ENCODE peak calls at places on chromosomes 12 and 14, in seven cellular contexts. V, B, A, I, E, U and H are unnamed samples. For H3K4me1, the result is how much of the 10 kb centered on the place peaks cover.

GRCh38 chr12:64104376-64104775 is 117.7 kb downstream of the KICS2 start:
- DNase-seq in V (peak), B (no peak), A (no peak), I (no peak), E (no peak), U (peak), H (peak)

GRCh38 chr12:94875525-94875924 is 128.0 kb downstream of the NDUFA12 start:
- DNase-seq in V (no peak), B (peak), A (peak), I (no peak), E (peak), U (no peak), H (no peak)

GRCh38 chr12:102539651-102540553 is 59.5 kb upstream of the IGF1 start:
- DNase-seq in V (no peak), B (no peak), A (no peak), I (no peak), E (no peak), U (no peak), H (no peak)

GRCh38 chr12:107511292-107511691 is 174.3 kb upstream of the PWP1 start:
- DNase-seq in V (no peak), B (no peak), A (no peak), I (no peak), E (no peak), U (no peak), H (no peak)

GRCh38 chr12:113933201-113933786 is 32.8 kb downstream of the RBM19 start:
- DNase-seq in V (peak), B (no peak), A (no peak), I (no peak), E (no peak), U (peak), H (no peak)

GRCh38 chr14:99287269-99287942 is 15.4 kb upstream of the BCL11B start:
- DNase-seq in V (no peak), B (no peak), A (no peak), I (no peak), E (no peak), U (no peak), H (no peak)

GRCh38 chr12:81208193-81208946 is 130.5 kb downstream of the ACSS3 start:
- DNase-seq in V (peak), B (no peak), A (no peak), I (no peak), E (peak), U (no peak), H (no peak)

GRCh38 chr12:92927055-92927435 is 2.0 kb downstream of the EEA1 start:
- DNase-seq in V (no peak), B (peak), A (no peak), I (no peak), E (no peak), U (no peak), H (no peak)

GRCh38 chr14:24150993-24151392 is 3.7 kb downstream of the RNF31 start:
- DNase-seq in V (no peak), B (no peak), A (no peak), I (no peak), E (no peak), U (no peak), H (no peak)

GRCh38 chr12:107519906-107520859 is 165.4 kb upstream of the PWP1 start:
- DNase-seq in V (no peak), B (no peak), A (no peak), I (no peak), E (no peak), U (no peak), H (no peak)

GRCh38 chr14:55749201-55749812 is 169.3 kb downstream of the KTN1 start:
- DNase-seq in V (no peak), B (no peak), A (no peak), I (no peak), E (no peak), U (no peak), H (no peak)

GRCh38 chr14:88242426-88242825 is 80.6 kb downstream of the KCNK10 start:
- DNase-seq in V (no peak), B (no peak), A (no peak), I (no peak), E (no peak), U (no peak), H (no peak)

GRCh38 chr14:24131549-24131966 is 1.1 kb downstream of the FITM1 start:
- DNase-seq in V (no peak), B (no peak), A (no peak), I (no peak), E (no peak), U (no peak), H (no peak)

GRCh38 chr12:3204143-3204542 is 127.0 kb downstream of the TSPAN9 start:
- DNase-seq in V (no peak), B (no peak), A (peak), I (no peak), E (no peak), U (no peak), H (no peak)

GRCh38 chr14:73660511-73660910 is 15.7 kb downstream of the DNAL1 start:
- DNase-seq in V (no peak), B (no peak), A (no peak), I (no peak), E (no peak), U (no peak), H (no peak)

GRCh38 chr14:53180272-53181221 is 27.4 kb upstream of the DDHD1 start:
- DNase-seq in V (no peak), B (no peak), A (peak), I (no peak), E (peak), U (no peak), H (no peak)

GRCh38 chr12:121858662-121859572 is at the start of gene HPD:
- DNase-seq in V (peak), B (no peak), A (no peak), I (no peak), E (peak), U (peak), H (no peak)

GRCh38 chr12:6632026-6632978 is 3.5 kb downstream of the LPAR5 start:
- DNase-seq in V (no peak), B (peak), A (no peak), I (peak), E (peak), U (peak), H (no peak)

GRCh38 chr14:47935332-47935731 is 259.9 kb upstream of the MDGA2 start:
- DNase-seq in V (no peak), B (no peak), A (no peak), I (no peak), E (no peak), U (no peak), H (no peak)

GRCh38 chr14:105061428-105062047 is 3.7 kb downstream of the GPR132 start:
- DNase-seq in V (no peak), B (no peak), A (no peak), I (peak), E (peak), U (peak), H (no peak)

GRCh38 chr12:14373202-14373601 is 7.7 kb downstream of the ATF7IP start:
- DNase-seq in V (no peak), B (no peak), A (no peak), I (no peak), E (no peak), U (no peak), H (no peak)

GRCh38 chr12:7113389-7113871 is 4.4 kb upstream of the C1RL start:
- DNase-seq in V (no peak), B (peak), A (no peak), I (no peak), E (peak), U (no peak), H (no peak)

GRCh38 chr12:6154730-6155459 is 30.4 kb upstream of the VWF start:
- DNase-seq in V (peak), B (peak), A (no peak), I (no peak), E (no peak), U (peak), H (no peak)

GRCh38 chr14:51304428-51304827 is 64.4 kb downstream of the TMX1 start:
- DNase-seq in V (no peak), B (no peak), A (no peak), I (no peak), E (no peak), U (no peak), H (no peak)

GRCh38 chr12:118103231-118103600 is 595 bp downstream of the VSIG10 start:
- DNase-seq in V (peak), B (no peak), A (no peak), I (no peak), E (peak), U (peak), H (no peak)

GRCh38 chr12:132886529-132887477 is 602 bp downstream of the CHFR start:
- DNase-seq in V (no peak), B (no peak), A (no peak), I (no peak), E (peak), U (no peak), H (no peak)

GRCh38 chr12:5523396-5524115 is 91.6 kb downstream of the NTF3 start:
- DNase-seq in V (no peak), B (no peak), A (no peak), I (no peak), E (no peak), U (no peak), H (no peak)

DNA sequence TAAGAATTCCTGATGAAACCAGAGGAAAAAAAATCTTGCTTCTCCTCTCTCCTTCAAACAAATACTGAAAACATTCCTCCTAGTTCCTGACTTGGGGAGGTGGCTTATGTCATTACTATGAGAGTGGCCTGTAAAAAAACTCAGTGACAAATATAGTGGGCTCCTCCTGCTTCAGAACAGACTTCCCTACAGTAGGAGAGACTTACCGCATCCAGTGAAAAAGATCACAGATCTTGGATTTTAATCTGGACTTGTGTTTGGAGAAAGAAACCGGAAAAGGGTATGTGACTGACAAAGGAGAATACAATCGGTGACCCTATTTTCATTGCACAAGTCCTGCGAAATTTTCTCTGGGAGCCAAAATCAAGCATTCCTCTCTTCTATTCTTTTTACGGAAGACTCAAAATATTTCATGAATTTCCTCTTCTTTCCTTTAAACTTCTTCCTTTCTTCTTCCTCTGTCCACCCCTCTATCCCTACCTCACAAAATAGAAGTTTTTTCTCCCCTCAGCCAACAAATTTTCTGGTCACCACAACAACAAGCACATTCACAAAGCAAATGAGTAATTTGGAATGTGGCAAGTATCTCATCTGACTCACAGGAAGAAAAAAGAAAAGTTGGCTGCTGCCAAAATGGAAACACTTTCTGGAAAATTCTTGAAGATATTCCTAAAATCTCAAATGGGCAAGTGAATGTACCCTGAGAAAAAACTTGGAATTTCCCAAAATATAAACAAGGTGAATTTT is 185.1 kb upstream of the CDKN3 start:
- DNase-seq in V (no peak), B (no peak), A (peak), I (no peak), E (no peak), U (no peak), H (no peak)
- TF ChIP-seq CTCF in V (no peak), B (no peak), A (no peak), I (no peak), E (no peak), U (no peak), H (no peak)

GRCh38 chr14:102518063-102518648 is 8.6 kb upstream of the ANKRD9 start:
- DNase-seq in V (no peak), B (no peak), A (no peak), I (no peak), E (no peak), U (no peak), H (no peak)

GRCh38 chr14:102514987-102515733 is 5.6 kb upstream of the ANKRD9 start:
- DNase-seq in V (no peak), B (no peak), A (no peak), I (no peak), E (no peak), U (peak), H (no peak)

GRCh38 chr14:102516531-102517411 is 7.2 kb upstream of the ANKRD9 start:
- DNase-seq in V (no peak), B (peak), A (no peak), I (peak), E (peak), U (peak), H (peak)

GRCh38 chr14:102513899-102514772 is 4.6 kb upstream of the ANKRD9 start:
- DNase-seq in V (no peak), B (no peak), A (no peak), I (no peak), E (no peak), U (peak), H (peak)

GRCh38 chr14:102517412-102518062 is 8.0 kb upstream of the ANKRD9 start:
- DNase-seq in V (no peak), B (no peak), A (no peak), I (no peak), E (peak), U (no peak), H (peak)
- H3K4me3 ChIP-seq in V (peak), B (peak), A (no peak), I (peak), E (peak), U (peak), H (peak)

GRCh38 chr12:41919526-41920305 is 225.0 kb downstream of the GXYLT1 start:
- DNase-seq in V (no peak), B (peak), A (no peak), I (no peak), E (no peak), U (no peak), H (no peak)

GRCh38 chr12:41923351-41923750 is 221.3 kb downstream of the GXYLT1 start:
- DNase-seq in V (no peak), B (no peak), A (no peak), I (no peak), E (no peak), U (no peak), H (no peak)

GRCh38 chr12:41917827-41918445 is 226.7 kb downstream of the GXYLT1 start:
- DNase-seq in V (no peak), B (no peak), A (no peak), I (no peak), E (no peak), U (no peak), H (no peak)

GRCh38 chr12:41917181-41917580 is 227.5 kb downstream of the GXYLT1 start:
- DNase-seq in V (no peak), B (no peak), A (no peak), I (no peak), E (no peak), U (no peak), H (no peak)

DNA sequence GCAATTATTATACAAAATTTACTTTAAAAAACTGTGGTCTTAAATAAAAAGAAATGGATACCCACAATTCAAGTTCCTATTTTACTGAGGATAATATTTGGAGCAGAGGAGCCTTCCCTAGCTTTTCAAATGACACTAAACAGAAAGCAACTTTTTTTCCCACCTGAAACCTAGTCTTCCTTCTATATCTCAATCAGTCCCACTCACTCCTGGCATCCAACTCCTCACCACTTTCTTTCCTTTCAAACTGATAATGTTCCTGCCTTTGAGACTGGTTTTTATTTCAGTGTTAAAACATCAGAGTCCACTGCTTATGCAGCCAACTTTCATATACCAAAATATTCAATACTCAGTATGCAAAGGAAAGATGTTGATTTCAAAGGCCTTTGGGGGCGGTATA is 225.6 kb downstream of the GXYLT1 start:
- DNase-seq in V (no peak), B (no peak), A (no peak), I (no peak), E (no peak), U (no peak), H (no peak)
- H3K4me1 ChIP-seq in V (under half), B (under half), A (under half), I (under half), E (under half), U (under half), H (under half)

DNA sequence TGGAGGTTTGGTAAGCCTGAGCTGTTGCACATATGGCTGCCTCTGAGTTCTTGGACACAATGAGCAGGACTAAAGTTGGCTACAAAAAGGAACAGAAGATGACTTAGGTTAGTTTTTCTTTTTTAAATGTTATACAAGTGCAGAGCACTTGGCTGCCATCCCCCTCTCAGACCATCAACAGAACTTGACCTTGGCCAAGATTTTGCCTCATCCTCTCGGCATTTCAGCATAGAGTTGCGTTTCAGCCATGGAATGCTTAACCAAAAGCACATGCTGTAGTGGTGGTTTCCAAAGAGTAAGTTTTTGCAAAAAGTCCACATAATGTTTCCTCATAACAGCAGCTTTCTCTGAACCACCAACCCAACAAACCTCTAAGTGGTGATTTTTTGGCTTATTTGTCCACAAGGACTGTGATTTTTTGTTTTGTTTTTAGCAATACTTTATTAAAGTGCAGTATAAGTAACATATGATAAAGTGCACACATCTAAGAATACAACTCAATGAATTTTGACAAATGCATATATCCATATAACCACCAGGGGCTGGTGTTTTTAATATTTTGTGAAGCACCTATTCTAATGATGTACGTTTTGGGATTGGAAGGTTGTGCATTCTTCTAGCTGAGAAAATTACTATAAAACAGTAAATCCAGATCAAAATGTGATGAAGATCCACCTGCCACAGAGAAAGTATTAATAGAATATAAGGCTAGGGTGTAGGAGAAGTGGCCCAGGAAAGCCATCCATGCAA is 12.1 kb upstream of the GALNT16 start:
- DNase-seq in V (peak), B (no peak), A (no peak), I (no peak), E (no peak), U (no peak), H (no peak)
- TF ChIP-seq CTCF in V (peak), B (peak), A (peak), I (no peak), E (no peak), U (peak), H (peak)

DNA sequence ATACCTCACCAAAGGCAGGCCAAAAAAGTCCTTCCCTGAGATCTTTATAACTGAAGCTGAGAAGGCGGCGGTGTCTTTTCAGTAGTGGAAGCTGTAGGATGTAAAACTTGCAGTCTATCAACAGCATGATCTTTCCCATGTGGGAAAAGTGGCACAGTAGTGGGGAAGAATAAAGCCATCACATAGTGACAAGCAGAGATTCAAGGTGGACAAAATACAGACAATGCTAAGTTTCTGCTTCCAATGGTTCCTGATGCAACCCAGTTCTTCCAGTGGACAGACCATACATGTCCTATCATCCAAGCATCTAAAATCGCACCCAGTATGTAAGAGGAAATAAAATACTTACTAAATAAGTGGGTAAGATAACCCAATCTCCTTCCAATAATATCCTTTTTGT is 4.1 kb downstream of the RPS6KA5 start:
- DNase-seq in V (no peak), B (no peak), A (no peak), I (no peak), E (no peak), U (no peak), H (no peak)
- H3K4me3 ChIP-seq in V (no peak), B (no peak), A (no peak), I (no peak), E (no peak), U (no peak), H (no peak)

DNA sequence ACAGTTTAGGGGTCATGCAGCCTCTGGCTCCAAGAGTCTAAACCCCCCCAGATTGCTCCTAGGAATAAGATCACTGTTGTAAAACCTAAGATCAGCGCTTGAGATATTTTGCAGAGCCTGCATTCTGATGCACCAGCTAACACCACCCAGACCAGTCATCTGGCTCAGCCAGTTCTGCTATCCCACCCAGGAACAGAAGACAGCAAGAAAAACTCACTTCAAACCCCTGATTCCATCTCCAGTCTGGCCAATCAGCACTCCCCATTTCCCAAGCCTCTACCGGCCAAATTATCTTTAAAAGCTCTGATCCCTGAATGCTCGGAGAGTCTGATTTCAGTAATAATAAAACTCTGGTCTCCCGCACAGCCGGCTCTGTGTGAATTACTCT is 158.7 kb downstream of the ZNF664 start:
- DNase-seq in V (no peak), B (no peak), A (no peak), I (no peak), E (no peak), U (no peak), H (no peak)
- H3K4me1 ChIP-seq in V (under half), B (under half), A (under half), I (under half), E (under half), U (under half), H (under half)

GRCh38 chr12:111196532-111196931 is 172.4 kb downstream of the PHETA1 start:
- DNase-seq in V (no peak), B (no peak), A (no peak), I (no peak), E (no peak), U (no peak), H (no peak)

GRCh38 chr12:111194703-111195051 is 174.2 kb downstream of the PHETA1 start:
- DNase-seq in V (no peak), B (no peak), A (no peak), I (no peak), E (no peak), U (no peak), H (no peak)

GRCh38 chr12:111193977-111194702 is 174.8 kb downstream of the PHETA1 start:
- DNase-seq in V (no peak), B (no peak), A (no peak), I (no peak), E (no peak), U (no peak), H (no peak)

GRCh38 chr12:111195316-111195715 is 173.6 kb downstream of the PHETA1 start:
- DNase-seq in V (no peak), B (no peak), A (no peak), I (no peak), E (no peak), U (no peak), H (no peak)

GRCh38 chr12:111197545-111197944 is 171.3 kb downstream of the PHETA1 start:
- DNase-seq in V (no peak), B (no peak), A (no peak), I (no peak), E (no peak), U (no peak), H (no peak)
- TF ChIP-seq CTCF in V (no peak), B (no peak), A (no peak), I (no peak), E (no peak), U (no peak), H (no peak)